ENCODE peak calls at places on chromosomes 5 and 9, in five cellular contexts. One of them, this sample, is unnamed.
A peak's percentile ranks its signal among the peaks of the same experiment; 100 is the strongest.

GRCh38 chr5:76081811-76082783 is 1.1 kb upstream of the SV2C start:
- DNase-seq in GM20000: no peak
- DNase-seq in GM12878: no peak
- DNase-seq in fibroblast of lung: no peak
- DNase-seq in osteocyte: no peak
- DNase-seq in this sample: no peak

GRCh38 chr5:172235827-172236749 is 42.1 kb downstream of the EFCAB9 start:
- DNase-seq in GM12878: no peak
- DNase-seq in fibroblast of lung: no peak
- DNase-seq in GM20000: no peak
- DNase-seq in osteocyte: no peak
- DNase-seq in this sample: no peak

GRCh38 chr5:175344331-175345200 is 99.4 kb downstream of the DRD1 start:
- DNase-seq in GM12878: no peak
- DNase-seq in GM20000: no peak
- DNase-seq in fibroblast of lung: peak; percentile 8
- DNase-seq in osteocyte: no peak
- DNase-seq in this sample: peak; percentile 76

GRCh38 chr9:121656941-121657340 is 5.5 kb downstream of the DAB2IP start:
- DNase-seq in osteocyte: no peak
- DNase-seq in GM20000: no peak
- DNase-seq in fibroblast of lung: no peak
- DNase-seq in GM12878: no peak
- DNase-seq in this sample: no peak

GRCh38 chr9:109369285-109369684 is 48.4 kb upstream of the EPB41L4B start:
- DNase-seq in GM12878: no peak
- DNase-seq in fibroblast of lung: no peak
- DNase-seq in GM20000: peak; percentile 35
- DNase-seq in osteocyte: no peak
- DNase-seq in this sample: no peak

GRCh38 chr9:82891321-82891720 is 171.6 kb downstream of the RASEF start:
- DNase-seq in GM12878: no peak
- DNase-seq in osteocyte: no peak
- DNase-seq in GM20000: no peak
- DNase-seq in fibroblast of lung: no peak
- DNase-seq in this sample: no peak

GRCh38 chr5:100175346-100175745 is 359.8 kb upstream of the FAM174A start:
- DNase-seq in fibroblast of lung: no peak
- DNase-seq in GM20000: no peak
- DNase-seq in osteocyte: no peak
- DNase-seq in GM12878: no peak
- DNase-seq in this sample: no peak

GRCh38 chr9:123299558-123300126 is 31.3 kb upstream of the STRBP start:
- DNase-seq in GM12878: no peak
- DNase-seq in fibroblast of lung: no peak
- DNase-seq in osteocyte: no peak
- DNase-seq in GM20000: no peak
- DNase-seq in this sample: no peak

GRCh38 chr9:37996812-37997202 is 72.2 kb downstream of the SHB start:
- DNase-seq in GM20000: no peak
- DNase-seq in osteocyte: no peak
- DNase-seq in GM12878: no peak
- DNase-seq in fibroblast of lung: no peak
- DNase-seq in this sample: no peak

GRCh38 chr5:66361070-66361469 is 217.0 kb downstream of the SREK1 start:
- DNase-seq in osteocyte: peak; percentile 23
- DNase-seq in GM20000: no peak
- DNase-seq in fibroblast of lung: no peak
- DNase-seq in GM12878: no peak
- DNase-seq in this sample: no peak

GRCh38 chr5:59799668-59800374 is 93.7 kb downstream of the PDE4D start:
- DNase-seq in GM20000: no peak
- DNase-seq in fibroblast of lung: peak; percentile 79
- DNase-seq in GM12878: peak; percentile 24
- DNase-seq in osteocyte: no peak
- DNase-seq in this sample: peak; percentile 72

GRCh38 chr9:87387351-87388055 is 110.2 kb upstream of the DAPK1 start:
- DNase-seq in osteocyte: no peak
- DNase-seq in GM12878: no peak
- DNase-seq in GM20000: no peak
- DNase-seq in fibroblast of lung: no peak
- DNase-seq in this sample: no peak

GRCh38 chr5:4643190-4643589 is 496.9 kb upstream of the ADAMTS16 start:
- DNase-seq in fibroblast of lung: no peak
- DNase-seq in osteocyte: no peak
- DNase-seq in GM12878: no peak
- DNase-seq in GM20000: no peak
- DNase-seq in this sample: no peak

GRCh38 chr9:16238730-16239129 is 631.7 kb downstream of the BNC2 start:
- DNase-seq in GM12878: no peak
- DNase-seq in osteocyte: no peak
- DNase-seq in fibroblast of lung: no peak
- DNase-seq in GM20000: no peak
- DNase-seq in this sample: no peak

GRCh38 chr9:4662989-4663792 is 1.1 kb downstream of the PLPP6 start:
- DNase-seq in GM20000: peak; percentile 20
- DNase-seq in fibroblast of lung: no peak
- DNase-seq in GM12878: no peak
- DNase-seq in osteocyte: no peak
- DNase-seq in this sample: peak; percentile 69

GRCh38 chr5:40551706-40552557 is 127.8 kb upstream of the PTGER4 start:
- DNase-seq in GM20000: no peak
- DNase-seq in fibroblast of lung: peak; percentile 96
- DNase-seq in osteocyte: no peak
- DNase-seq in GM12878: no peak
- DNase-seq in this sample: peak; percentile 85

GRCh38 chr5:174785120-174785680 is 60.8 kb downstream of the MSX2 start:
- DNase-seq in osteocyte: no peak
- DNase-seq in GM20000: no peak
- DNase-seq in GM12878: no peak
- DNase-seq in fibroblast of lung: no peak
- DNase-seq in this sample: no peak

GRCh38 chr9:123414226-123414625 is 58.2 kb downstream of the CRB2 start:
- DNase-seq in GM12878: no peak
- DNase-seq in fibroblast of lung: no peak
- DNase-seq in osteocyte: no peak
- DNase-seq in GM20000: no peak
- DNase-seq in this sample: no peak

GRCh38 chr9:121527371-121527770 is 27.7 kb upstream of the GGTA1 start:
- DNase-seq in GM20000: no peak
- DNase-seq in fibroblast of lung: no peak
- DNase-seq in GM12878: no peak
- DNase-seq in osteocyte: no peak
- DNase-seq in this sample: no peak

GRCh38 chr9:124444166-124444565 is 6.1 kb upstream of the ADGRD2 start:
- DNase-seq in GM12878: no peak
- DNase-seq in GM20000: no peak
- DNase-seq in osteocyte: no peak
- DNase-seq in fibroblast of lung: no peak
- DNase-seq in this sample: no peak

GRCh38 chr5:39411051-39411450 is 13.7 kb downstream of the DAB2 start:
- DNase-seq in GM20000: no peak
- DNase-seq in fibroblast of lung: peak; percentile 90
- DNase-seq in osteocyte: no peak
- DNase-seq in GM12878: no peak
- DNase-seq in this sample: peak; percentile 83

GRCh38 chr5:140109818-140110733 is 3.8 kb upstream of the PURA start:
- DNase-seq in fibroblast of lung: peak; percentile 33
- DNase-seq in GM12878: no peak
- DNase-seq in osteocyte: no peak
- DNase-seq in GM20000: no peak
- DNase-seq in this sample: no peak

GRCh38 chr9:22278426-22278825 is 168.2 kb upstream of the DMRTA1 start:
- DNase-seq in GM20000: no peak
- DNase-seq in osteocyte: no peak
- DNase-seq in GM12878: no peak
- DNase-seq in fibroblast of lung: no peak
- DNase-seq in this sample: no peak

GRCh38 chr5:41193462-41194166 is 19.7 kb downstream of the C6 start:
- DNase-seq in fibroblast of lung: peak; percentile 99
- DNase-seq in GM12878: no peak
- DNase-seq in GM20000: no peak
- DNase-seq in osteocyte: no peak
- DNase-seq in this sample: peak; percentile 75

GRCh38 chr5:111238826-111239225 is 14.6 kb downstream of the CAMK4 start:
- DNase-seq in osteocyte: no peak
- DNase-seq in fibroblast of lung: no peak
- DNase-seq in GM12878: no peak
- DNase-seq in GM20000: no peak
- DNase-seq in this sample: no peak

GRCh38 chr5:446864-447263 is 3.9 kb downstream of the EXOC3 start:
- DNase-seq in GM20000: peak; percentile 75
- DNase-seq in osteocyte: no peak
- DNase-seq in GM12878: no peak
- DNase-seq in fibroblast of lung: peak; percentile 61
- DNase-seq in this sample: peak; percentile 47
- TF ChIP-seq CTCF in GM20000: no peak
- TF ChIP-seq CTCF in osteocyte: peak; percentile 67
- TF ChIP-seq CTCF in GM12878: peak; percentile 64
- TF ChIP-seq CTCF in fibroblast of lung: peak; percentile 43
- TF ChIP-seq CTCF in this sample: peak; percentile 60

GRCh38 chr9:130237071-130237470 is 28.5 kb upstream of the HMCN2 start:
- DNase-seq in fibroblast of lung: no peak
- DNase-seq in GM20000: no peak
- DNase-seq in osteocyte: no peak
- DNase-seq in GM12878: no peak
- DNase-seq in this sample: peak; percentile 76

GRCh38 chr9:130237763-130238524 is 27.6 kb upstream of the HMCN2 start:
- DNase-seq in fibroblast of lung: no peak
- DNase-seq in GM20000: no peak
- DNase-seq in GM12878: no peak
- DNase-seq in osteocyte: no peak
- DNase-seq in this sample: no peak

GRCh38 chr9:130235558-130236435 is 29.8 kb upstream of the HMCN2 start:
- DNase-seq in GM20000: peak; percentile 81
- DNase-seq in GM12878: no peak
- DNase-seq in fibroblast of lung: peak; percentile 61
- DNase-seq in osteocyte: no peak
- DNase-seq in this sample: peak; percentile 59

GRCh38 chr9:130234340-130235260 is 31.0 kb upstream of the HMCN2 start:
- DNase-seq in GM20000: no peak
- DNase-seq in fibroblast of lung: peak; percentile 51
- DNase-seq in osteocyte: no peak
- DNase-seq in GM12878: no peak
- DNase-seq in this sample: peak; percentile 50

DNA sequence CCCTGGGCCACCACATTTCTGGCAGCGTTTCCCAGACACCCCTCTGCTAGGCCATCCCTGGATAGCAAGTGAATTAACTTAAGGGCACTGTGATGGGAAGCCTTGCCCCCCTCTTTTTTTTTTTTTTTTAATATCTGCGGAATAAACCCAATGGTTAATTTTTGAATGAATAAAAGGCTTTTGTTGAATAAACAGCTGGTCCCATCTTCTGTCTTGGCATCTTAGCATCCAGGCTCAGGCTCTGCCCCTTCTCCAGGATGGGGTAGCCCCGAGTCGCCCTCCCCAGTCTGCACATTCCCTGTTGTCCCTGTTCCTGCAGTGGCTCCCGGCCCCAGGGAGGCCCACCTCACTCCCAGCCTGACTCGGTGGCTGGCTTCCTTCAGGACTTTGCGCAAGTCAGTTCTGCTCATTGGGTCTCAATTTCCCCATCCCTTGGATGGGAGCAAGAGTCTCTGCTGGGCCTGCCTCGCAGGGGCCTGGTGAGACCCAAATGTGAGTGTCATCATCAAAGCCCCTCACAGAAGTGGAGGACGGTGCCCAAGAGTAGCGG is 29.0 kb upstream of the HMCN2 start:
- DNase-seq in GM20000: no peak
- DNase-seq in fibroblast of lung: no peak
- DNase-seq in osteocyte: no peak
- DNase-seq in GM12878: no peak
- DNase-seq in this sample: no peak
- TF ChIP-seq CTCF in GM20000: no peak
- TF ChIP-seq CTCF in fibroblast of lung: no peak
- TF ChIP-seq CTCF in osteocyte: peak; percentile 47
- TF ChIP-seq CTCF in GM12878: no peak
- TF ChIP-seq CTCF in this sample: no peak

DNA sequence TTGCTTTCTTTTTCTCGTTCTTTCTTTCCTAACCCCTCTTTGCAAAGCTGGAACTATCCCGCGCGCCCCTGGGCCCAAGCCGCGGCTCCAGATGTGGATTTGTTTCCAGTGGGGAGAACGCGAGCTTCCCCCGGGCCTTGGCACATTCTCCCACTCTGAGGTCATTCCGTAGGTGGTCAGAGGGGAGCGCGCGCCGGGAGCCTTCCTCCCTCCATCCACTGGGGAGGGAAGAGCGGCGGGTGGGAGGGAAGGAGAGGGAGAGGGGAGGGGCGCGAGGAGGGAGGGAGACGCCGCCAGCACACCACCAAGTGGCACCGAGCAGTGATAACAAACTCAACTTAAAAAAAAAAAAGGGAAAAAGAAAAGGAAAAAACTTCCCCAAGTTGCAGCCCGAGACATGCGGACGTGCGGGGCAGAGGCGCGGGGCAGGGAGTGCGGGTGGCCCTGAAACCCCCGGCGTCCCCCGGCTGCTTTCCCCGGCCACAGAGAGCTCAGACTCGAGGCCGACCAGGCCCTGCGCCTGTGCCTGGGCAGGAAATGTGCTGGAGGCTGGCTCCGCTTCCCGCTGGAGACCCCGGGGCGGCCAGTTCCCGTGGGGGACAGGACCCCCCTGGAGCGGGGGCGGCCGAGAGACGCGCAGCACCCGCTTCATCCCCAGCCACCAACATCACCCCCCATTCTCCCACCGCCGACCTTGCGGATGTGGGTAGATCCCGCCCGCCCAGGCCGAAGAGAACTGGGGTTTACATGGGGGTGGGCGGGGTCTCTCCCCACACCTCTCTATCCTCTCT is 3.1 kb downstream of the IER5L start:
- DNase-seq in GM20000: peak; percentile 63
- DNase-seq in GM12878: no peak
- DNase-seq in osteocyte: peak; percentile 87
- DNase-seq in fibroblast of lung: peak; percentile 91
- DNase-seq in this sample: peak; percentile 93
- TF ChIP-seq CTCF in GM20000: no peak
- TF ChIP-seq CTCF in GM12878: no peak
- TF ChIP-seq CTCF in osteocyte: peak; percentile 31
- TF ChIP-seq CTCF in fibroblast of lung: peak; percentile 11
- TF ChIP-seq CTCF in this sample: no peak

DNA sequence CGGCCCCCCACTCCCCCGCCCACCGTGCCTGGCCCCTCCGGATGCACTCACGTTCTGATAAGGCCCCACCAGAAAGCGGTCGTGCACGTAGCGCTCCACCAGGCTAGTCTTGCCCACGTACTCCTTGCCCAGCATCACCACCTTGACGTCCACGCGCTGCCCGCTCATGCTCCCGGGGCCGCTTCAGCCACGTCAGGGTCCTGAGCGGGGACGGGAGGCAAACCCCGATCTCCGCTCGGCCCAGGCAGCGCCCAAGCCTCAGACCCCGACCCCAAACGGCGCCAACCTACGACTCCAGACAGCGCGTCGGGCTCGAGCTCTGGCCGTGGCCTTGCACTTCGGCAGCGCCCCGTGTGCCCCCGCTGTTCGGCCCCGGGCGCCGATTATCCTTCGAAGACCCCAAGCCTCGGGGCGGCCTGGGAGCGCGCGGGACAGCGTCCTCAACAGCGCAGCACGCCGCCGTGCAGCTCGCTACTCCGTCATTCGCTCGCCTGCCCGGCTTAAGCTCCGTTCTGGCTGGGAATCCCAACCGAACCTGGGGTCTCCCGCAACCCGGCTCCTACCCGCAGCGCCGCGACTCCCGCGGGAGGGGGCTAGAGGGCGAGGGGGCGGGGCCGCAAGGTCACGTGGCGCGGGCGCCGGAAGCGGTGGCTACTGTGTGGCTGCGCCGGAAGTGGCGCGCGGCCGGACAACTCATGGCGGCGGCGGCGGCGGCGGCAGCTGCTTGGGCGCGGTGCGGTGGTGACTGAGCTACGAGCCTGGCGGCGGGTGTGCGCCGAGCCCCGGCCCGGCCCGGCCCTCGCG is at the start of the genes PRELID1 and RAB24:
- DNase-seq in osteocyte: peak; percentile 95
- DNase-seq in fibroblast of lung: peak; percentile 79
- DNase-seq in GM12878: no peak
- DNase-seq in GM20000: peak; percentile 95
- DNase-seq in this sample: peak; percentile 85
- TF ChIP-seq CTCF in osteocyte: peak; percentile 41
- TF ChIP-seq CTCF in fibroblast of lung: peak; percentile 25
- TF ChIP-seq CTCF in GM12878: peak; percentile 52
- TF ChIP-seq CTCF in GM20000: peak; percentile 16
- TF ChIP-seq CTCF in this sample: peak; percentile 25

This sample was measured in fibroblast of villous mesenchyme.